ENCODE peak calls at places on chromosomes 4 and X, in four cellular contexts. E is coronary artery, A is mucosa of descending colon, J is cardiac fibroblast. F is an unnamed sample.
A peak's percentile ranks its signal among the peaks of the same experiment; 100 is the strongest.

GRCh38 chrX:16160729-16161128 is 6.6 kb upstream of the MAGEB17 start:
- DNase-seq in E (no peak), A (no peak), J (peak; percentile 40), F (no peak)

GRCh38 chrX:40877869-40878268 is 142.5 kb upstream of the MED14 start:
- DNase-seq in E (no peak), A (peak; percentile 31), J (peak; percentile 36), F (no peak)

GRCh38 chr4:19850909-19851308 is 400.8 kb upstream of the SLIT2 start:
- DNase-seq in E (no peak), A (no peak), J (peak; percentile 41), F (no peak)

GRCh38 chr4:25749150-25749794 is 93.6 kb downstream of the SLC34A2 start:
- DNase-seq in E (no peak), A (no peak), J (no peak), F (no peak)

GRCh38 chr4:31058656-31059055 is 338.5 kb downstream of the PCDH7 start:
- DNase-seq in E (no peak), A (no peak), J (no peak), F (no peak)

GRCh38 chr4:73867783-73868182 is 1.4 kb upstream of the CXCL1 start:
- DNase-seq in E (no peak), A (peak; percentile 67), J (no peak), F (no peak)

GRCh38 chr4:53234669-53235068 is 131.2 kb downstream of the SCFD2 start:
- DNase-seq in E (no peak), A (no peak), J (no peak), F (no peak)

GRCh38 chr4:34157546-34157945 is 2086.8 kb downstream of the ARAP2 start:
- DNase-seq in E (no peak), A (no peak), J (no peak), F (no peak)

GRCh38 chrX:133726211-133726630 is 259.2 kb downstream of the GPC3 start:
- DNase-seq in E (no peak), A (no peak), J (peak; percentile 52), F (no peak)

GRCh38 chr4:184952522-184952921 is 65.8 kb upstream of the HELT start:
- DNase-seq in E (no peak), A (no peak), J (no peak), F (no peak)

GRCh38 chr4:76087007-76087769 is 12.7 kb downstream of the ART3 start:
- DNase-seq in E (no peak), A (peak; percentile 71), J (peak; percentile 73), F (no peak)

GRCh38 chr4:159105761-159106243 is 2.9 kb downstream of the RAPGEF2 start:
- DNase-seq in E (no peak), A (peak; percentile 14), J (peak; percentile 57), F (no peak)

GRCh38 chrX:55710701-55711100 is 6.8 kb upstream of the RRAGB start:
- DNase-seq in E (no peak), A (no peak), J (peak; percentile 75), F (no peak)

GRCh38 chrX:132614297-132614696 is 125.5 kb upstream of the MBNL3 start:
- DNase-seq in E (no peak), A (peak; percentile 2), J (peak; percentile 4), F (no peak)

GRCh38 chr4:99885063-99885664 is 9.1 kb downstream of the LAMTOR3 start:
- DNase-seq in E (no peak), A (peak; percentile 22), J (peak; percentile 62), F (no peak)

GRCh38 chr4:186760576-186760975 is 36.9 kb upstream of the FAT1 start:
- DNase-seq in E (no peak), A (no peak), J (peak; percentile 51), F (no peak)

GRCh38 chr4:21593268-21594002 is 355.1 kb downstream of the KCNIP4 start:
- DNase-seq in E (no peak), A (no peak), J (peak; percentile 36), F (no peak)

DNA sequence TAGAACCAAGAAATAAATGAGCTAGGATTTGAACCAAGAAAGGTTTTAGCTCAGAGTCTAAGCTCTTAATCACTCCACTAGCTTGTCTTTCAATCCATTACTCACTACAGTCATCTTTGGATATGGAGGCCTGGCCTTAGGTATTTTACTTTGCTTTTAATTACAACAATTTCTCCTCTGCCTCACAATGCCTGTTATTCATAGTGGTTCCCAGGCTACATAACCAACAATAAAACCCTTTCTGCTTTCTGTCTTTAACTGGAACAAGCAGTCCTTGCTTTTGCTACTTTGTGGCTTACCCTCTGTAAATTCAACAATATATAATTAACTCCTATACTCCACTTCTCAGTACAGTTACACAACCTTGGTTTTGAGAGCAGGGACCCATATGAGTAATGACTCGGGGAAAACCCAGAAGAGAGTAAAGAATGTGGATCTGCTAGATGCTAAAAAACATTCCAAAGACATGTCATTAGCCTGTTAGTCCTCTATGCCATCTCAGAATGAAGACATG is 94.7 kb upstream of the NAP1L5 start:
- DNase-seq in E (no peak), A (no peak), J (peak; percentile 76), F (no peak)
- TF ChIP-seq CTCF in E (no peak), A (no peak), J (no peak), F (no peak)

DNA sequence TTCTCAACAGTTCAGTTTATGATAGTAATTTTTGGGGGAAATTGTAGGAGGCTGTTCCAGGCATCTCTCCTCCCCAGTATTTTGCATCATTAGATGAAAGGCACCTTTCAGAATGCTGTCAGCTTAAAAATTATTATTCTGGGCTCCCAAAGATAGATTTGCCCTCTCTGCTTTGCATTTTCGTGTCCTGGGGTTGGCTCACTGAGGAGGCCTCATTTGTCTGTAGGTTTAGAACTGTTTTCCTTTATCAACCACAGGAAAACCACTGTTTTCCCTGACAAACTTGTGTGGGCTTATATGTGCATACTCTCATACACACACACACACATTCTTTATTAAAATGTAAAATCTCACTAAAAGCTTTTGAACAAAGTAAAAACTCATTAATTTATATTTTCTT is 197.2 kb upstream of the VCX3A start:
- DNase-seq in E (no peak), A (no peak), J (no peak), F (no peak)
- TF ChIP-seq CTCF in E (no peak), A (no peak), J (no peak), F (no peak)

GRCh38 chr4:23297327-23297726 is 592.5 kb downstream of the PPARGC1A start:
- DNase-seq in E (no peak), A (no peak), J (no peak), F (no peak)
- TF ChIP-seq CTCF in E (no peak), A (no peak), J (no peak), F (no peak)

DNA sequence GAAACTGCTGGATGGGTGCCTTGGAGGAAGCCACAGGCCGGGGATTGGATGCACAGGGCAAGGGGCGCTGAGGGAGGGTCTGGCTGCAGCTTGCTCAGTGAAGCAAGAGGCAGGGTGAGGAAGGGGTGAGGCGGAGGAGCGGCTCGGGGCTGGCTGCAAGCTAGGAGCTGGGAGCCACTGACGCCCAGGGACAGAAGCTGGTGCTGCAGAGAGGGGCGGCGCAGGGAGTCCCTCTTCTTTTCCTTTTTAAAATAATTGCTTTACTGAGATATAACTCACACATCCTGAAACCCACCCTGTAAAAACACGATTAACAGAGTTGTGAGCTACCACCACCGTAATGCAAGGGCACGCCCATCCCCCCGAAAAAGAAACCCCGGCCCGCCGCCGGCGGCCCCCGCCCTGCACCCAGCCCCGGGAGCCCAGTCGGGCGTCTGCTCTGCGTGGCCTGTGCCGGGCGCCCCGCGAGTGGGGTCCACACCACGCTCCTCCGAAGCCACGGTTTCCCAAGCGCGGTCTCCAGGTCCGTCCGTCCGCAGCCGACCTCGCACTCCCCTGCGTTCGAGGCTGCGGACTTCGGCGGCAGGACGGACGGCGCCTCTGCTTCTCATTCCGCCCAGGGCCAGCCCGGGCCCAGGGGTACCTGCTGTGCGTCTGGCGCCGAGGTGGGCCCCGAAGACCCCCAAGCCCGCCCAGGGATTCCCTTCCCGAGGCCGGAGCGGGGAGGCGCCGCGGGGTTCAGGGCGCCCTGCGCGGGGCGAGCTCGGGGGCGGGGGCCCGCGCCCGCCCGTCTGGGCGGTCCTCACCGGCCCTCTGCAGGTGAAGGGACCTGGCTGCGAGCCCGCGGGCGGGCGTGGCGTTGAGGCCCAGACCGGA is 865 bp upstream of the UVSSA start:
- DNase-seq in E (peak; percentile 82), A (peak; percentile 62), J (peak; percentile 50), F (peak; percentile 44)
- TF ChIP-seq CTCF in E (no peak), A (no peak), J (no peak), F (no peak)

GRCh38 chrX:153438522-153438921 is 7.3 kb downstream of the TREX2 start:
- DNase-seq in E (no peak), A (no peak), J (peak; percentile 51), F (no peak)
- TF ChIP-seq CTCF in E (no peak), A (no peak), J (peak; percentile 36), F (no peak)